ENCODE peak calls at places on chromosomes 11 and 22, in seven cellular contexts. One of them, this sample, is unnamed.

GRCh38 chr11:44551456-44552139 is 13.9 kb upstream of the CD82 start:
- DNase-seq in activated naive CD4-positive, alpha-beta T cell: no peak
- DNase-seq in upper lobe of right lung: no peak
- DNase-seq in ureter: no peak
- DNase-seq in effector CD4-positive, alpha-beta T cell: no peak
- DNase-seq in tibial nerve: no peak
- DNase-seq in lower lobe of right lung: no peak
- DNase-seq in this sample: no peak

GRCh38 chr11:12243511-12243910 is 133.1 kb downstream of the MICAL2 start:
- DNase-seq in effector CD4-positive, alpha-beta T cell: no peak
- DNase-seq in ureter: no peak
- DNase-seq in lower lobe of right lung: no peak
- DNase-seq in upper lobe of right lung: no peak
- DNase-seq in tibial nerve: no peak
- DNase-seq in activated naive CD4-positive, alpha-beta T cell: no peak
- DNase-seq in this sample: peak; percentile 81

GRCh38 chr22:38230108-38230825 is 28.5 kb downstream of the MAFF start:
- DNase-seq in lower lobe of right lung: peak; percentile 77
- DNase-seq in effector CD4-positive, alpha-beta T cell: peak; percentile 27
- DNase-seq in tibial nerve: no peak
- DNase-seq in activated naive CD4-positive, alpha-beta T cell: no peak
- DNase-seq in ureter: peak; percentile 79
- DNase-seq in upper lobe of right lung: no peak
- DNase-seq in this sample: no peak

GRCh38 chr22:42324991-42325710 is 54.7 kb upstream of the TCF20 start:
- DNase-seq in effector CD4-positive, alpha-beta T cell: no peak
- DNase-seq in ureter: no peak
- DNase-seq in lower lobe of right lung: no peak
- DNase-seq in tibial nerve: no peak
- DNase-seq in activated naive CD4-positive, alpha-beta T cell: no peak
- DNase-seq in upper lobe of right lung: no peak
- DNase-seq in this sample: peak; percentile 63

GRCh38 chr11:132549001-132549400 is 983.3 kb downstream of the OPCML start:
- DNase-seq in lower lobe of right lung: no peak
- DNase-seq in upper lobe of right lung: no peak
- DNase-seq in activated naive CD4-positive, alpha-beta T cell: no peak
- DNase-seq in ureter: no peak
- DNase-seq in effector CD4-positive, alpha-beta T cell: no peak
- DNase-seq in tibial nerve: no peak
- DNase-seq in this sample: no peak

GRCh38 chr11:134074766-134075165 is 5.9 kb downstream of the JAM3 start:
- DNase-seq in upper lobe of right lung: no peak
- DNase-seq in ureter: no peak
- DNase-seq in activated naive CD4-positive, alpha-beta T cell: no peak
- DNase-seq in lower lobe of right lung: no peak
- DNase-seq in tibial nerve: no peak
- DNase-seq in effector CD4-positive, alpha-beta T cell: no peak
- DNase-seq in this sample: no peak

GRCh38 chr11:824942-825341 is 2.8 kb upstream of the CRACR2B start:
- DNase-seq in activated naive CD4-positive, alpha-beta T cell: no peak
- DNase-seq in tibial nerve: no peak
- DNase-seq in lower lobe of right lung: no peak
- DNase-seq in effector CD4-positive, alpha-beta T cell: no peak
- DNase-seq in upper lobe of right lung: no peak
- DNase-seq in ureter: no peak
- DNase-seq in this sample: no peak

GRCh38 chr11:43497144-43497543 is 138.4 kb downstream of the TTC17 start:
- DNase-seq in tibial nerve: no peak
- DNase-seq in lower lobe of right lung: no peak
- DNase-seq in effector CD4-positive, alpha-beta T cell: no peak
- DNase-seq in upper lobe of right lung: no peak
- DNase-seq in ureter: no peak
- DNase-seq in activated naive CD4-positive, alpha-beta T cell: no peak
- DNase-seq in this sample: no peak

GRCh38 chr11:44671234-44671633 is 55.5 kb upstream of the TSPAN18 start:
- DNase-seq in lower lobe of right lung: no peak
- DNase-seq in upper lobe of right lung: no peak
- DNase-seq in activated naive CD4-positive, alpha-beta T cell: no peak
- DNase-seq in ureter: no peak
- DNase-seq in tibial nerve: no peak
- DNase-seq in effector CD4-positive, alpha-beta T cell: no peak
- DNase-seq in this sample: no peak

GRCh38 chr11:31968774-31969433 is 122.0 kb upstream of the RCN1 start:
- DNase-seq in activated naive CD4-positive, alpha-beta T cell: no peak
- DNase-seq in lower lobe of right lung: no peak
- DNase-seq in upper lobe of right lung: no peak
- DNase-seq in ureter: no peak
- DNase-seq in tibial nerve: no peak
- DNase-seq in effector CD4-positive, alpha-beta T cell: no peak
- DNase-seq in this sample: no peak

GRCh38 chr22:26837784-26838520 is 180.6 kb downstream of the MIAT start:
- DNase-seq in lower lobe of right lung: no peak
- DNase-seq in tibial nerve: no peak
- DNase-seq in upper lobe of right lung: no peak
- DNase-seq in effector CD4-positive, alpha-beta T cell: no peak
- DNase-seq in ureter: no peak
- DNase-seq in activated naive CD4-positive, alpha-beta T cell: no peak
- DNase-seq in this sample: peak; percentile 86